ENCODE peak calls at places on chromosomes 6 and 20, in six cellular contexts. I is suprapubic skin, F is HepG2, Y is A549, G is heart left ventricle, D is IMR-90. O is an unnamed sample.

GRCh38 chr6:135583256-135583758 is 85.8 kb upstream of the AHI1 start:
- DNase-seq in D (peak; percentile 88), G (no peak), F (no peak), I (no peak), Y (no peak), O (no peak)

GRCh38 chr6:8506123-8506522 is 70.8 kb upstream of the SLC35B3 start:
- DNase-seq in G (no peak), F (no peak), I (no peak), D (no peak), Y (no peak), O (no peak)

GRCh38 chr20:38260378-38261053 is at the start of gene KIAA1755:
- DNase-seq in Y (no peak), I (peak; percentile 78), G (peak; percentile 64), F (peak; percentile 37), D (no peak), O (peak; percentile 34)

GRCh38 chr6:32852844-32853540 is 512 bp downstream of the TAP1 start:
- DNase-seq in D (peak; percentile 18), Y (peak; percentile 21), F (no peak), I (no peak), G (peak; percentile 63), O (peak; percentile 44)

GRCh38 chr6:118372413-118372812 is 175.7 kb upstream of the PLN start:
- DNase-seq in F (no peak), I (no peak), G (peak; percentile 85), D (peak; percentile 62), Y (no peak), O (peak; percentile 39)

GRCh38 chr6:161169690-161170089 is 104.2 kb downstream of the AGPAT4 start:
- DNase-seq in F (no peak), G (peak; percentile 53), D (peak; percentile 62), Y (no peak), I (peak; percentile 73), O (peak; percentile 28)

GRCh38 chr20:51360451-51361230 is 181.9 kb downstream of the NFATC2 start:
- DNase-seq in D (peak; percentile 100), G (no peak), F (no peak), Y (peak; percentile 59), I (no peak), O (no peak)

GRCh38 chr20:62227591-62227976 is 7.5 kb upstream of the HRH3 start:
- DNase-seq in F (no peak), D (no peak), G (no peak), Y (no peak), I (no peak), O (no peak)

GRCh38 chr20:2236266-2236665 is 59.5 kb upstream of the TGM3 start:
- DNase-seq in D (peak; percentile 20), F (no peak), G (no peak), I (no peak), Y (peak; percentile 34), O (no peak)

GRCh38 chr6:2658788-2659187 is 91.9 kb downstream of the MYLK4 start:
- DNase-seq in Y (no peak), D (no peak), F (peak; percentile 68), G (no peak), I (no peak), O (no peak)

GRCh38 chr6:141594874-141595273 is 537.9 kb upstream of the GJE1 start:
- DNase-seq in G (no peak), Y (no peak), I (no peak), F (no peak), D (no peak), O (no peak)

GRCh38 chr6:112665114-112665513 is 318.0 kb downstream of the RFPL4B start:
- DNase-seq in G (no peak), D (peak; percentile 77), F (no peak), I (no peak), Y (no peak), O (no peak)

GRCh38 chr20:63087872-63088680 is 81.3 kb upstream of the BHLHE23 start:
- DNase-seq in D (no peak), F (no peak), G (peak; percentile 16), Y (no peak), I (peak; percentile 49), O (peak; percentile 10)

GRCh38 chr6:154448448-154449096 is 61.9 kb downstream of the CNKSR3 start:
- DNase-seq in I (no peak), D (peak; percentile 93), Y (peak; percentile 6), G (no peak), F (no peak), O (no peak)

GRCh38 chr6:166419268-166419667 is 36.5 kb upstream of the MPC1 start:
- DNase-seq in F (no peak), I (no peak), Y (no peak), G (no peak), D (peak; percentile 47), O (no peak)

GRCh38 chr6:120779441-120779840 is 554.8 kb downstream of the TBC1D32 start:
- DNase-seq in Y (no peak), D (no peak), G (no peak), I (no peak), F (no peak), O (no peak)

GRCh38 chr6:24876496-24877465 is 59.0 kb downstream of the RIPOR2 start:
- DNase-seq in F (no peak), Y (no peak), I (no peak), D (no peak), G (no peak), O (no peak)

GRCh38 chr20:47927944-47928343 is 142.7 kb upstream of the SULF2 start:
- DNase-seq in Y (no peak), F (no peak), D (no peak), I (no peak), G (no peak), O (no peak)

GRCh38 chr6:24273471-24273870 is 84.4 kb downstream of the DCDC2 start:
- DNase-seq in G (no peak), F (no peak), D (peak; percentile 17), Y (no peak), I (no peak), O (no peak)

GRCh38 chr20:14960837-14961236 is 623.4 kb upstream of the FLRT3 start:
- DNase-seq in G (no peak), Y (no peak), D (no peak), F (no peak), I (no peak), O (no peak)

GRCh38 chr6:131062245-131063027 is 609 bp downstream of the EPB41L2 start:
- DNase-seq in G (peak; percentile 49), D (no peak), F (no peak), I (no peak), Y (no peak), O (peak; percentile 31)

GRCh38 chr20:36821964-36822437 is 48.4 kb upstream of the DSN1 start:
- DNase-seq in D (no peak), F (no peak), G (peak; percentile 53), Y (no peak), I (no peak), O (peak; percentile 48)

GRCh38 chr6:139748353-139749146 is 374.1 kb upstream of the CITED2 start:
- DNase-seq in F (peak; percentile 27), D (peak; percentile 79), I (no peak), G (no peak), Y (no peak), O (peak; percentile 32)

DNA sequence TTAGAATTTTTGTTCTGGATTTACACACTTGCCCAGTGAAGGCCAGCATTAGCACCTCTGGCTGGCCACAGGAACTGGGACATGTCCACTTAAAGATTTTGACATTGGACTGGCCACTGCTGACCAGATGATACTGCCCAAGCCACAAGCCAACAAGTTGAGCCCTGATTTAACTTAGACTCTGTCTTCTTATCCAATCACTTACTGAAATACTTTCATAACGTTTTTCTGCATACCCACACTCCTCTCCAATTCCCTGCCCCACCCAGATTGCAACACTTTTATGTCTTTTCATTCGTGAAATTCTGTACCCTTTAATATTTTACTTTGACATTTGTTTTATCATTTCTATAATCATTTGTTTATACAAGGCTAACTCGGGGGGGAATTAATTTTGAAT is 170.3 kb upstream of the TAB2 start:
- DNase-seq in F (no peak), D (no peak), I (no peak), Y (no peak), G (no peak), O (no peak)
- TF ChIP-seq CTCF in F (no peak), D (no peak), I (no peak), Y (no peak), G (no peak), O (no peak)

DNA sequence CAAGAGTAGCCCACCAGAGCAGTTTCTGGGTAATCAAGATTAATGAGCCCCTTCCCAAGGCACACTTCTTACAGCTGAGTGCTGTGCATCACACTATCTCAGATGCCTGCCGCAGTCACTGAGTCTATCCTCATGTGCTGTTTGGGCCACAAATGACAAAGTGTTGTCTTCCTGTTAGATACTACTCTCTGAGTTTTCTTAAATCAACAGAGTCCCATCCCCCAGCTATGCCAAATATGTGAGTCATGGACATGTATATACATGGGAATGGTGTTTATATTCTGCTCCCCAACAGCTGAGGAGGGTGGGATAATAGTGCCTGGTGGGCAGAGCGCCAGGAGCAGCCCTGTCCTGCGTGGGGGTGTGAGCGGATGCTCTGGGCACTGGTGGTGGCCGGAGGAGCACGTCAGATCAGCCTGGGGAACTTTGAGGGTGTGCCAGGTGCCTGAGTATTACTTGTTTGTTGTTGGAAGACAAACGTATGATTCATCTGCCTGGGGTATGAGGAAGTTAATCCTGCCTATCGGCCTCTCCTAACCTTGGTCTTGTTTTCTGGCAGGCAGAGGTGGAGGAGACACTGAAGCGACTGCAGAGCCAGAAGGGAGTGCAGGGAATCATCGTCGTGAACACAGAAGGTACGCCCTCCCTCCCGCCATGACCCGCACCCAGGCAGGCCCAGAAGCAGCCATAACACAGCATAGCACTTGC is 9.6 kb downstream of the DYNLRB1 start:
- DNase-seq in F (peak; percentile 98), D (peak; percentile 100), I (peak; percentile 89), G (peak; percentile 72), Y (peak; percentile 97), O (peak; percentile 87)
- TF ChIP-seq POLR2A in F (no peak), D (peak; percentile 54), I (no peak), G (peak; percentile 30), Y (no peak), O (no peak)

DNA sequence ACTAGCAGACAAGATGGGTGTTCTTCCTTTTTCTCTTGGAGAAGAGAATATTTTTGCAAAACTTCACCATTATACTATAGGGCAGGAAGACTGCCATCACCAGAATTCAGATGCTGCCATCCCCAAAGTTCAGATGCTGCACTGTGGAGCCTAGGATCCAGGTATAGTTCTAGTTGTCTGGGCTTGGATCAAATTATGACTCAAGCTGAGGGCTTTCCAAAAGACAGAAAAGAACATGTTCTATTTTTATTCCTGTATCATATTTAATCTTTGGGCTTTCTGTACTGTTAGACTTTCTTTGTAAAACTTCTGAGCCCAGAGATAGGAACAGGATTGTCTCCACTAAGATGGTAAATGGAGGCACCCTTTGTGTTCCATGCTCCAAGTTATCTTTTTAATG is 22.0 kb downstream of the FAM83B start:
- DNase-seq in Y (no peak), I (no peak), G (no peak), D (no peak), F (no peak), O (no peak)
- TF ChIP-seq CTCF in Y (no peak), I (no peak), G (no peak), D (no peak), F (no peak), O (no peak)

GRCh38 chr6:22142931-22143330 is 153.9 kb downstream of the PRL start:
- DNase-seq in D (no peak), Y (no peak), I (no peak), G (no peak), F (no peak), O (no peak)

GRCh38 chr6:22145294-22145693 is 151.5 kb downstream of the PRL start:
- DNase-seq in Y (no peak), I (no peak), F (no peak), G (no peak), D (no peak), O (no peak)

GRCh38 chr6:22145823-22146379 is 150.9 kb downstream of the PRL start:
- DNase-seq in F (no peak), I (no peak), G (no peak), D (peak; percentile 78), Y (no peak), O (peak; percentile 17)

GRCh38 chr6:22146581-22147468 is 150.0 kb downstream of the PRL start:
- DNase-seq in D (no peak), I (no peak), F (no peak), Y (no peak), G (no peak), O (peak; percentile 15)

GRCh38 chr6:22141271-22141745 is 155.5 kb downstream of the PRL start:
- DNase-seq in F (peak; percentile 74), I (no peak), G (no peak), D (peak; percentile 10), Y (no peak), O (no peak)
- TF ChIP-seq POLR2A in F (no peak), I (no peak), G (no peak), D (no peak), Y (no peak), O (no peak)

O was measured in testis.